ENCODE peak calls at places on chromosomes 16 and 17, in eight cellular contexts. C is A549, X is HCT116, G is SK-N-SH, M is GM12878, L is NB4, O is endothelial cell of umbilical vein, R is H1. Z is an unnamed sample.

GRCh38 chr17:29825604-29826003 is 104.4 kb downstream of the SSH2 start:
- DNase-seq in G (no peak), X (no peak), L (no peak), R (no peak), O (no peak), M (no peak), C (no peak), Z (no peak)

GRCh38 chr17:10631048-10631700 is 25.9 kb downstream of the MYH3 start:
- DNase-seq in O (peak), X (no peak), R (no peak), L (peak), C (peak), G (peak), M (no peak), Z (peak)

GRCh38 chr16:77336637-77337036 is 98.2 kb downstream of the ADAMTS18 start:
- DNase-seq in R (peak), M (no peak), L (no peak), X (no peak), C (no peak), O (no peak), G (no peak), Z (no peak)

GRCh38 chr17:64723781-64724180 is 61.7 kb upstream of the SMURF2 start:
- DNase-seq in L (no peak), R (no peak), X (no peak), M (no peak), O (no peak), G (no peak), C (no peak), Z (no peak)

GRCh38 chr16:8581923-8582580 is 8.3 kb downstream of the TMEM114 start:
- DNase-seq in O (no peak), L (peak), R (no peak), G (no peak), X (no peak), M (no peak), C (no peak), Z (no peak)

GRCh38 chr16:54194008-54194731 is 92.4 kb downstream of the IRX3 start:
- DNase-seq in G (no peak), O (no peak), M (no peak), R (no peak), L (peak), X (no peak), C (no peak), Z (peak)

GRCh38 chr17:74353446-74354060 is 8.1 kb downstream of the BTBD17 start:
- DNase-seq in O (no peak), M (no peak), L (no peak), X (no peak), R (no peak), G (no peak), C (no peak), Z (no peak)

GRCh38 chr16:14181371-14182050 is 110.4 kb downstream of the MRTFB start:
- DNase-seq in L (peak), M (no peak), C (peak), G (no peak), R (no peak), X (no peak), O (peak), Z (no peak)

GRCh38 chr17:74738051-74738996 is 1.3 kb downstream of the RAB37 start:
- DNase-seq in G (no peak), M (peak), L (peak), O (no peak), C (no peak), R (no peak), X (no peak), Z (no peak)

GRCh38 chr16:30085247-30085646 is 6.5 kb downstream of the TBX6 start:
- DNase-seq in O (no peak), X (no peak), R (no peak), M (no peak), L (no peak), G (peak), C (no peak), Z (no peak)

GRCh38 chr17:76414334-76415295 is 30.2 kb downstream of the SPHK1 start:
- DNase-seq in C (no peak), G (peak), O (peak), X (no peak), L (no peak), R (no peak), M (no peak), Z (no peak)

GRCh38 chr16:62408760-62409159 is 372.5 kb upstream of the CDH8 start:
- DNase-seq in R (peak), X (no peak), G (no peak), L (no peak), O (no peak), C (no peak), M (no peak), Z (peak)

GRCh38 chr16:81431554-81432353 is 12.9 kb upstream of the CMIP start:
- DNase-seq in X (no peak), G (no peak), O (no peak), C (no peak), L (peak), M (no peak), R (no peak), Z (no peak)

GRCh38 chr17:29140631-29141483 is 39.3 kb downstream of the MYO18A start:
- DNase-seq in G (peak), O (peak), R (no peak), X (no peak), M (no peak), C (no peak), L (peak), Z (no peak)

GRCh38 chr16:83895243-83895642 is 3.7 kb upstream of the MLYCD start:
- DNase-seq in X (no peak), L (no peak), M (no peak), O (no peak), C (no peak), G (no peak), R (no peak), Z (no peak)

DNA sequence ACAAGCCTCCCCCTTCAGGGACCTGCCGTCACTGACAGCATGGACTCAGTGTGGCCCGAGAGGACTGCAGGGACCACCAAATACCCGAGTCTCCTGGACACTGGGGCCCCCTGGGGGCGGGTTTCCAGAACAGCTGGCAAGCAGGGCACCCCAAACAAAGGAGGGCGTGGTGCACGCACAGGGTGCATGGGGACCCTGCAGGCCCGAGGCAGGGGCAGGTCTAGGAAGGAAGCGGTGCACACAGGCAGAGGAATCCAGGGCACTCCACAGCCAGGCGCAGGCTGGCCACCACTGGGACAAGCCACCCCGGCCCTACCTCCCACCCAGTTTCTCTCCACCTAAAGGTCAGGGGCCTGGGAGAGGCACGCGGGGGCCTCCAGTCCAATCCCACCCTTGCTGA is 28.7 kb upstream of the ENPP7 start:
- DNase-seq in L (peak), M (no peak), X (no peak), R (no peak), G (peak), O (no peak), C (no peak), Z (peak)
- TF ChIP-seq CTCF in L (no peak), M (no peak), X (peak), R (peak), G (no peak), O (no peak), C (peak), Z (no peak)

GRCh38 chr17:40322417-40323315 is 13.7 kb downstream of the RARA start:
- DNase-seq in G (peak), L (peak), O (peak), M (peak), C (peak), R (no peak), X (peak), Z (no peak)

GRCh38 chr17:40323317-40323716 is 14.3 kb downstream of the RARA start:
- DNase-seq in L (no peak), M (no peak), C (no peak), R (no peak), X (no peak), O (no peak), G (no peak), Z (no peak)

GRCh38 chr17:40325156-40326013 is 16.4 kb downstream of the RARA start:
- DNase-seq in O (no peak), G (no peak), C (no peak), M (no peak), L (no peak), R (no peak), X (no peak), Z (no peak)

GRCh38 chr17:40321502-40322416 is 12.8 kb downstream of the RARA start:
- DNase-seq in L (no peak), X (no peak), O (no peak), R (no peak), M (no peak), G (no peak), C (no peak), Z (no peak)

GRCh38 chr17:40323731-40324650 is 15.0 kb downstream of the RARA start:
- DNase-seq in R (no peak), M (no peak), X (no peak), C (no peak), O (peak), G (no peak), L (peak), Z (no peak)
- TF ChIP-seq MAX in R (no peak), M (no peak), X (no peak), C (no peak), O (no peak), G (peak), L (no peak), Z (no peak)

GRCh38 chr16:21708533-21709115 is 44.9 kb downstream of the OTOA start:
- DNase-seq in G (peak), L (peak), M (peak), R (no peak), X (peak), O (peak), C (peak), Z (peak)

GRCh38 chr16:21713549-21714368 is 50.0 kb downstream of the OTOA start:
- DNase-seq in G (no peak), C (no peak), M (no peak), R (no peak), O (no peak), X (no peak), L (no peak), Z (no peak)

GRCh38 chr16:21710938-21711337 is 47.2 kb downstream of the OTOA start:
- DNase-seq in C (no peak), O (no peak), M (no peak), R (no peak), X (no peak), L (no peak), G (no peak), Z (no peak)
- TF ChIP-seq CTCF in C (no peak), O (no peak), M (no peak), R (no peak), X (no peak), L (no peak), G (no peak), Z (no peak)

DNA sequence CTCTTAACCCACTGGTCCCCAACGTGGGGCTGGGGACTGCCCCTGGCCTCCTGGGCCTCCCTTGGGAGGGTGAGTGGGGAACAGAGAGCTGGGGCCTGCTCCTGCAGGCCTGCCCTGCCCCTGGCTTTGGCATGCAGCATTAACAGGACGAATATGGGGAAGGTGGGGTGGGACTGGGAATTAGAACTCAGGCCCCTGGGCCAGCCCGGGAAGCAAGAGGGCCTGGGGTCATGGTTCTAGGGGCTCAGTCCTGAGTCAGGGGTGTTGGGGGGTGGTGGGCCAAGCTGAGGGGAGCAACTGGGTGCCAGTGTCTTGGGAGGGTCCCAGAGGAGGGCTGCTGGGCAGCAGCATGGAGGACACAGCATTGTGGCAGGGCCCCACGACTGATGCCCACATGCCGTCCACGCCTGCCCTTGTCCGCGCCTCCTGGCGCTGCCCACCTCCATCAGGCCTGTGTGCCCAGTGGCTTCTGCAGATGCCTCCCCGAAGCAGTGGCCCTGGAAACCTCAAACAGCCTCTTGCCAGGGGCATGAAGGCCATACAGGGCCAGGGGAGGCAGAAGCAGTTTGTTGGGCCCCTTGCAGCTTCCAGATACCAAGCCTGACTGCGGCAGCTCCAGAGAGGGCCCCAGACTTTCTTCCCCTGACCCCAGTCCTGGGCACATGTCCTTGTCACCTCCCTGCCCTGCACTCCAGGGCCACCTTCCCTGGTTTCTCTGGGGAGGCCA is 4.8 kb downstream of the MAP2K3 start:
- DNase-seq in G (no peak), O (no peak), R (no peak), M (no peak), X (no peak), C (no peak), L (peak), Z (no peak)
- TF ChIP-seq MAX in G (no peak), O (no peak), R (no peak), M (no peak), X (no peak), C (no peak), L (no peak), Z (no peak)

DNA sequence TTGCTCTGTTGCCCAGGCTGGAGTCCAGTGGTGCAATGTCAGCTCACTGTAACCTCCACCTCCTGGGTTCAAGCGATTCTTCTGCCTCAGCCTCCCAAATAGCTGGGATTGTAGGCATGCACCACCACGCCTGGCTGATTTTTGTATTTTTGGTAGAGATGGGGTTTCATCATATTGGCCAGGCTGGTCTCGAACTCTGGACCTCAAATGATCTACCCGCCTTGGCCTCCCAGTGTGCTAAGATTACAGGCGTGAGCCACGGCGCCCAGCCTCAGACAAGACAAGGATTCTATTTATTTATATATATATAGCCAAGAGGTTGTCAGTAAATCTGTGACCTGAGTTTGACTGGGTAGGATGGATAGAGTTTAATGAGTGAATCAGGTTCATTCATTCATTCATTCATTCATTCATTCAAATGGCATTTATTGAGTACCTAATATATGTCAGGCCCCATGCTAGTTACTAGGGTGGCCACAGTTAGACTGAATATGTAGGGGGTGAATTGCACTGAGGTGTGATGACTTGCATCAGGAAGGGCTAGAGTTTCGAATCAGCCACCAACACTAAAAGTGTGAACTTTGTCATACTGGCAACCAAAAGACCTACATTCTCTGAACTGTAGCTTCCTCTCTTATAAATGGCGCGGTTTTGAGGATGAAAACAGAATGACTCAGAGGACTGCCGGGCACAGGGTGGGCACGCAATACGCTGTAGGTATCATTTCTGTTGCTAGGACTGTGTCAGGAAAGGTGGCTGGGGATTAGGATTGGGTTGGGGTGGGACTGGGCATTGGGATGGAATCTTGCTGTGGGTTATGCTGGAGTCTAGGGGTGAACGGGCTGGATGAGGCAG is 37.8 kb downstream of the ITGAE start:
- DNase-seq in C (no peak), O (no peak), G (no peak), M (peak), R (no peak), L (peak), X (no peak), Z (no peak)
- TF ChIP-seq CTCF in C (no peak), O (no peak), G (no peak), M (no peak), R (no peak), L (no peak), X (no peak), Z (no peak)